ENCODE peak calls at places on chromosomes 4 and X, in seven cellular contexts. P is HEK293T; C is activated CD4-positive, alpha-beta T cell treated with anti-CD3 and anti-CD28 coated beads, Interleukin-2, amount 50 U/mL, for 24 hours; O is pons; Q is GM18507; L is GM06990; A is tibial artery. J is an unnamed sample.
A peak's percentile ranks its signal among the peaks of the same experiment; 100 is the strongest.

GRCh38 chr4:75845992-75846391 is 56.3 kb downstream of the PPEF2 start:
- DNase-seq in O (no peak), A (no peak), Q (no peak), L (no peak), C (no peak), P (no peak), J (no peak)

GRCh38 chr4:72365981-72366380 is 203.0 kb downstream of the ADAMTS3 start:
- DNase-seq in L (no peak), C (no peak), P (no peak), O (no peak), Q (no peak), A (no peak), J (no peak)

GRCh38 chr4:68373513-68373912 is 23.6 kb upstream of the YTHDC1 start:
- DNase-seq in O (peak; percentile 84), C (peak; percentile 29), P (no peak), A (peak; percentile 88), L (peak; percentile 42), Q (no peak), J (peak; percentile 64)

GRCh38 chr4:31408136-31408535 is 688.0 kb downstream of the PCDH7 start:
- DNase-seq in P (no peak), C (no peak), L (no peak), Q (no peak), O (peak; percentile 12), A (no peak), J (no peak)

GRCh38 chr4:186606593-186606992 is 51.2 kb upstream of the MTNR1A start:
- DNase-seq in Q (no peak), C (no peak), L (no peak), P (no peak), O (no peak), A (no peak), J (no peak)

GRCh38 chrX:44784241-44784640 is 59.6 kb upstream of the DUSP21 start:
- DNase-seq in O (no peak), C (no peak), P (no peak), Q (no peak), A (no peak), L (no peak), J (no peak)

GRCh38 chrX:2819345-2820130 is 9.2 kb upstream of the GYG2 start:
- DNase-seq in C (no peak), O (no peak), P (peak; percentile 59), L (no peak), Q (no peak), A (no peak), J (no peak)

GRCh38 chr4:31088600-31089230 is 368.5 kb downstream of the PCDH7 start:
- DNase-seq in Q (no peak), O (no peak), L (no peak), A (no peak), P (no peak), C (no peak), J (no peak)

GRCh38 chrX:108186811-108187210 is 95.2 kb downstream of the ATG4A start:
- DNase-seq in O (no peak), L (no peak), Q (no peak), P (no peak), C (no peak), A (no peak), J (no peak)

GRCh38 chr4:112801341-112801740 is 164.4 kb downstream of the LARP7 start:
- DNase-seq in P (no peak), L (no peak), C (no peak), A (no peak), O (no peak), Q (no peak), J (no peak)

GRCh38 chr4:156437666-156438065 is 484.0 kb upstream of the CTSO start:
- DNase-seq in Q (no peak), C (no peak), O (peak; percentile 4), L (no peak), P (no peak), A (no peak), J (no peak)

GRCh38 chrX:129529685-129530281 is 6.5 kb upstream of the SMARCA1 start:
- DNase-seq in O (no peak), L (no peak), Q (no peak), A (no peak), P (no peak), C (no peak), J (no peak)

GRCh38 chrX:370963-371745 is 15.6 kb downstream of the PPP2R3B start:
- DNase-seq in P (no peak), C (no peak), A (no peak), O (no peak), L (no peak), Q (no peak), J (no peak)

GRCh38 chr4:128768373-128768996 is 41.0 kb upstream of the JADE1 start:
- DNase-seq in C (no peak), P (no peak), L (no peak), A (no peak), Q (no peak), O (no peak), J (no peak)

GRCh38 chrX:10077425-10078188 is 79.2 kb upstream of the CLCN4 start:
- DNase-seq in L (no peak), Q (no peak), P (no peak), O (no peak), A (no peak), C (no peak), J (no peak)

GRCh38 chr4:2763511-2763967 is 7.4 kb upstream of the TNIP2 start:
- DNase-seq in C (no peak), L (no peak), P (no peak), Q (no peak), O (no peak), A (peak; percentile 70), J (no peak)

GRCh38 chr4:26346203-26346620 is 25.4 kb downstream of the RBPJ start:
- DNase-seq in A (no peak), C (no peak), O (peak; percentile 66), P (no peak), Q (no peak), L (no peak), J (no peak)

GRCh38 chr4:159248383-159249178 is 145.7 kb downstream of the RAPGEF2 start:
- DNase-seq in C (no peak), Q (no peak), P (peak; percentile 19), A (no peak), O (peak; percentile 94), L (no peak), J (no peak)

J was measured in nephron progenitor cell.